ENCODE peak calls at places on chromosome 10, in seven cellular contexts. B is fibroblast of lung; P is heart left ventricle; A is lower lobe of right lung; D is CD4-positive, alpha-beta memory T cell; N is GM23338; O is lung. K is an unnamed sample.

GRCh38 chr10:63586048-63586447 is 64.8 kb downstream of the REEP3 start:
- DNase-seq in B (no peak), P (no peak), N (no peak), A (no peak), O (no peak), D (no peak), K (no peak)

GRCh38 chr10:15863733-15864132 is 3.4 kb upstream of the MINDY3 start:
- DNase-seq in D (no peak), O (no peak), B (no peak), N (no peak), P (no peak), A (no peak), K (no peak)

GRCh38 chr10:89479255-89479654 is 56.1 kb downstream of the SLC16A12 start:
- DNase-seq in P (no peak), A (no peak), D (no peak), O (no peak), N (no peak), B (no peak), K (no peak)

GRCh38 chr10:78964952-78965633 is 103.7 kb upstream of the ZMIZ1 start:
- DNase-seq in O (no peak), P (peak; percentile 64), A (no peak), D (no peak), B (peak; percentile 76), N (peak; percentile 81), K (peak; percentile 80)

GRCh38 chr10:98170249-98171117 is 36.0 kb downstream of the R3HCC1L start:
- DNase-seq in D (peak; percentile 27), B (peak; percentile 43), O (no peak), N (peak; percentile 88), A (no peak), P (no peak), K (peak; percentile 36)

GRCh38 chr10:28939352-28940157 is 262.2 kb downstream of the BAMBI start:
- DNase-seq in N (peak; percentile 95), O (peak; percentile 74), D (no peak), P (peak; percentile 63), B (peak; percentile 85), A (peak; percentile 66), K (peak; percentile 95)

GRCh38 chr10:96921655-96922054 is 89.6 kb downstream of the LCOR start:
- DNase-seq in B (no peak), A (no peak), O (no peak), D (no peak), P (no peak), N (no peak), K (no peak)

GRCh38 chr10:51832652-51833383 is 133.4 kb upstream of the CSTF2T start:
- DNase-seq in O (no peak), B (peak; percentile 91), P (peak; percentile 21), A (no peak), N (no peak), D (no peak), K (no peak)

GRCh38 chr10:123896217-123896927 is 4.8 kb upstream of the CPXM2 start:
- DNase-seq in P (no peak), A (no peak), D (no peak), N (no peak), B (no peak), O (no peak), K (no peak)

GRCh38 chr10:33015798-33016547 is 57.9 kb upstream of the ITGB1 start:
- DNase-seq in B (peak; percentile 87), N (no peak), P (no peak), A (no peak), O (no peak), D (no peak), K (no peak)

GRCh38 chr10:114043532-114044250 is at the start of gene ADRB1:
- DNase-seq in B (peak; percentile 48), P (peak; percentile 97), A (peak; percentile 93), N (peak; percentile 87), D (peak; percentile 23), O (peak; percentile 92), K (peak; percentile 86)

GRCh38 chr10:34446046-34446445 is 369.1 kb downstream of the PARD3 start:
- DNase-seq in O (no peak), D (no peak), P (no peak), A (no peak), N (peak; percentile 26), B (no peak), K (no peak)

GRCh38 chr10:86017841-86018734 is 348.5 kb downstream of the GRID1 start:
- DNase-seq in N (no peak), O (peak; percentile 46), B (no peak), A (peak; percentile 58), D (no peak), P (peak; percentile 87), K (no peak)

GRCh38 chr10:20936388-20936787 is 39.3 kb upstream of the NEBL start:
- DNase-seq in B (no peak), N (no peak), D (no peak), A (no peak), P (no peak), O (no peak), K (no peak)

GRCh38 chr10:17923728-17924127 is 28.0 kb upstream of the SLC39A12 start:
- DNase-seq in P (no peak), N (no peak), B (peak; percentile 96), O (peak; percentile 38), D (no peak), A (no peak), K (no peak)

GRCh38 chr10:129411772-129412171 is 55.3 kb upstream of the MGMT start:
- DNase-seq in N (no peak), D (no peak), A (no peak), P (no peak), O (peak; percentile 16), B (no peak), K (no peak)

GRCh38 chr10:70232155-70232858 is 922 bp downstream of the PPA1 start:
- DNase-seq in P (no peak), D (peak; percentile 39), O (peak; percentile 59), N (peak; percentile 54), A (peak; percentile 68), B (peak; percentile 57), K (peak; percentile 14)

GRCh38 chr10:23412223-23412622 is 26.7 kb upstream of the OTUD1 start:
- DNase-seq in B (peak; percentile 29), O (no peak), D (no peak), A (no peak), P (no peak), N (no peak), K (peak; percentile 58)

GRCh38 chr10:13684813-13685511 is 98.2 kb downstream of the PRPF18 start:
- DNase-seq in N (no peak), B (peak; percentile 40), A (no peak), O (no peak), D (no peak), P (no peak), K (no peak)
- H3K4me3 ChIP-seq in N (no peak overlapping the region), B (no peak overlapping the region), A (no peak overlapping the region), O (no peak overlapping the region), D (no peak overlapping the region), P (no peak overlapping the region), K (peak overlapping the region; percentile 34)

GRCh38 chr10:58360412-58361004 is 24.7 kb upstream of the TFAM start:
- DNase-seq in N (no peak), O (no peak), P (no peak), A (no peak), B (no peak), D (no peak), K (no peak)

GRCh38 chr10:58358947-58359346 is 24.1 kb downstream of the UBE2D1 start:
- DNase-seq in P (no peak), A (no peak), O (no peak), B (no peak), N (no peak), D (no peak), K (no peak)

GRCh38 chr10:58356756-58357155 is 21.9 kb downstream of the UBE2D1 start:
- DNase-seq in P (no peak), N (no peak), B (no peak), A (no peak), D (no peak), O (no peak), K (no peak)

GRCh38 chr10:58359541-58359940 is 24.7 kb downstream of the UBE2D1 start:
- DNase-seq in O (no peak), B (no peak), A (no peak), N (no peak), P (no peak), D (no peak), K (no peak)

GRCh38 chr10:58358314-58358933 is 23.6 kb downstream of the UBE2D1 start:
- DNase-seq in B (no peak), D (no peak), N (no peak), A (no peak), P (no peak), O (no peak), K (no peak)
- H3K4me1 ChIP-seq in B (no peaks in the 10 kb centered on the region), D (peaks cover 25% of the 10 kb centered on the region), N (peaks cover 4% of the 10 kb centered on the region), A (peaks cover 5% of the 10 kb centered on the region), P (peaks cover 29% of the 10 kb centered on the region), O (peaks cover 3% of the 10 kb centered on the region), K (no peaks in the 10 kb centered on the region)

DNA sequence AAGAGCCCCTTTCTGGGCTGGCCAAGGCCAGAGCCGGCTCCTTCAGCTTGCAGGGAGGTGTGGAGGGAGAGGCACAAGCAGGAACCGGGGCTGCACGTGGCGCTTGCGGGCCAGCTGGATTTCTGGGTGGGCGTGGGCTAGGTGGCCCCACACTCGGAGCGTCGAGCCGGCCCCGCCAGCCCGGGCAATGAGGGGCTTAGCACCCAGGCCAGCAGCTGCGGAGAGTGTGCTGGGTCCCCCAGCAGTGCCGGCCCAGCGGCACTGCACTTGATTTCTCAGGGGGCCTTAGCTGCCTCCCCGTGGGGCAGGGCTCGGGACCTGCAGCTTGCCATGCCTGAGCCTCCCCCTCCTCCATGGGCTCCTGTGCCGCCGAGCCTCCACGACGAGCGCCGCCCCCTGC is 48.1 kb downstream of the SH2D4B start:
- DNase-seq in B (no peak), N (no peak), A (no peak), D (no peak), O (no peak), P (no peak), K (no peak)
- H3K4me3 ChIP-seq in B (no peak overlapping the region), N (no peak overlapping the region), A (no peak overlapping the region), D (no peak overlapping the region), O (no peak overlapping the region), P (no peak overlapping the region), K (no peak overlapping the region)

GRCh38 chr10:48523820-48524758 is 80.8 kb downstream of the ARHGAP22 start:
- DNase-seq in D (no peak), N (peak; percentile 75), P (no peak), A (no peak), B (no peak), O (no peak), K (no peak)

GRCh38 chr10:48525956-48526355 is 78.9 kb downstream of the ARHGAP22 start:
- DNase-seq in O (no peak), P (no peak), A (no peak), B (no peak), D (no peak), N (no peak), K (no peak)

GRCh38 chr10:48522011-48522765 is 82.7 kb downstream of the ARHGAP22 start:
- DNase-seq in O (no peak), A (no peak), B (peak; percentile 46), N (no peak), D (no peak), P (no peak), K (peak; percentile 19)

GRCh38 chr10:48525113-48525512 is 79.8 kb downstream of the ARHGAP22 start:
- DNase-seq in A (no peak), O (no peak), N (no peak), D (no peak), B (no peak), P (no peak), K (no peak)

DNA sequence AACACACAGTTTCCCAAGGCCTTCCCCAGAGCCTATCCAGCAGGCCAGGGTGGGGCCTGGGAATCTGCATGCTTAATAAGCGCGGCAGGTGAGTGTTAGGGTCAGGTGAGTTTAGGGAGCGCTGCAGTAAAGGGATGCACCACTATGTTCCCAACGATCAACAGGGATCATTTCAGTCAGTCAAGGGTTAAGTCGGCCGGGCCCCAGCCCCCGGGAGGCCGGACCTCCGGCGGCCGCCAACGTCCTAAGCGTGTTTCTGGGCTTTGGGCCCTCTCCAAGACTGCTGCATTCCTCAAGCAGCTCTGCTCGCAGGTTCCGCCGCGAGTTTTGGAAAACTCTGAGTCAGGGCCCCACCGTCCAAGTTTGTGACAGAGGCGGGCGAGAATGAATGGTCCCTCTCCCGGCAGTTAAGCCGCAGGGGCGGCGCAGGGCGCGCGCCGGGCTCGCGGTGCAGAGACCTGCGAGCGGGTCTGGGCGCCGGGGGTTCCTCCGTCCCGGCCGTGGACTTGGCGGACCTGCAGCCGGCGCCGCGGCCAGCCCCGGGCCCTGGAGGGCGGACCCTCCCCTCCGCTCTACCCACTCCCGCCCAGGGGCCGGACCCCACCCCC is 81.6 kb downstream of the ARHGAP22 start:
- DNase-seq in P (peak; percentile 82), O (peak; percentile 46), A (no peak), B (peak; percentile 98), D (no peak), N (peak; percentile 74), K (no peak)
- H3K4me1 ChIP-seq in P (peaks cover 20% of the 10 kb centered on the region), O (peaks cover 12% of the 10 kb centered on the region), A (peaks cover 12% of the 10 kb centered on the region), B (peaks cover 32% of the 10 kb centered on the region), D (no peaks in the 10 kb centered on the region), N (peaks cover 20% of the 10 kb centered on the region), K (peaks cover 5% of the 10 kb centered on the region)

K was measured in SJCRH30.